ENCODE peak calls at places on chromosomes 12 and 14, in seven cellular contexts. F is choroid plexus epithelial cell, I is left lung, T is endothelial cell, R is Calu3, K is AG09319, L is transverse colon. B is an unnamed sample.

GRCh38 chr12:100671396-100672074 is 98.1 kb downstream of the GAS2L3 start:
- DNase-seq in F (no peak), I (no peak), T (no peak), R (no peak), K (no peak), L (no peak), B (no peak)

GRCh38 chr12:71399197-71399596 is 40.4 kb upstream of the LGR5 start:
- DNase-seq in F (no peak), I (no peak), T (no peak), R (no peak), K (no peak), L (no peak), B (no peak)

GRCh38 chr12:56098592-56098991 is 5.8 kb upstream of the PA2G4 start:
- DNase-seq in F (no peak), I (no peak), T (no peak), R (no peak), K (no peak), L (no peak), B (no peak)

GRCh38 chr14:40623641-40624040 is 983.0 kb upstream of the LRFN5 start:
- DNase-seq in F (no peak), I (no peak), T (no peak), R (no peak), K (no peak), L (no peak), B (no peak)

GRCh38 chr14:22836301-22837058 is at the start of gene MMP14:
- DNase-seq in F (peak; percentile 94), I (peak; percentile 77), T (peak; percentile 56), R (no peak), K (peak; percentile 86), L (peak; percentile 79), B (peak; percentile 78)

GRCh38 chr12:131368073-131369071 is 342.5 kb upstream of the SFSWAP start:
- DNase-seq in F (no peak), I (peak; percentile 22), T (no peak), R (no peak), K (no peak), L (no peak), B (no peak)

GRCh38 chr14:68215628-68216027 is 396.0 kb downstream of the RAD51B start:
- DNase-seq in F (no peak), I (no peak), T (no peak), R (no peak), K (no peak), L (no peak), B (no peak)

GRCh38 chr12:109718390-109718789 is 4.8 kb downstream of the FAM222A start:
- DNase-seq in F (no peak), I (no peak), T (no peak), R (no peak), K (no peak), L (no peak), B (no peak)

GRCh38 chr14:68551045-68551683 is 241.7 kb downstream of the ZFP36L1 start:
- DNase-seq in F (no peak), I (no peak), T (no peak), R (no peak), K (no peak), L (no peak), B (peak; percentile 18)

GRCh38 chr12:124100572-124101178 is 127.7 kb downstream of the ZNF664 start:
- DNase-seq in F (no peak), I (no peak), T (no peak), R (no peak), K (no peak), L (no peak), B (no peak)

GRCh38 chr12:86104087-86104486 is 152.1 kb downstream of the MGAT4C start:
- DNase-seq in F (no peak), I (no peak), T (no peak), R (no peak), K (no peak), L (no peak), B (peak; percentile 23)

GRCh38 chr12:33180921-33181320 is 258.7 kb downstream of the SYT10 start:
- DNase-seq in F (no peak), I (no peak), T (no peak), R (peak; percentile 29), K (no peak), L (no peak), B (peak; percentile 4)

GRCh38 chr12:79217306-79217705 is 352.7 kb downstream of the SYT1 start:
- DNase-seq in F (no peak), I (no peak), T (no peak), R (no peak), K (no peak), L (no peak), B (no peak)

GRCh38 chr12:117171499-117172162 is 18.6 kb downstream of the FBXO21 start:
- DNase-seq in F (no peak), I (no peak), T (no peak), R (no peak), K (no peak), L (no peak), B (no peak)

GRCh38 chr12:26612203-26612602 is 220.8 kb downstream of the ITPR2 start:
- DNase-seq in F (no peak), I (no peak), T (no peak), R (no peak), K (no peak), L (no peak), B (no peak)

GRCh38 chr14:104136472-104137296 is 1.7 kb upstream of the KIF26A start:
- DNase-seq in F (no peak), I (no peak), T (no peak), R (no peak), K (no peak), L (no peak), B (no peak)

GRCh38 chr12:47066278-47067048 is 13.0 kb upstream of the PCED1B start:
- DNase-seq in F (no peak), I (no peak), T (no peak), R (no peak), K (no peak), L (no peak), B (no peak)

GRCh38 chr12:85260904-85261303 is 19.1 kb upstream of the ALX1 start:
- DNase-seq in F (peak; percentile 8), I (no peak), T (no peak), R (no peak), K (no peak), L (no peak), B (no peak)

GRCh38 chr12:130258863-130259262 is 78.8 kb upstream of the PIWIL1 start:
- DNase-seq in F (no peak), I (no peak), T (no peak), R (no peak), K (no peak), L (no peak), B (no peak)

GRCh38 chr12:94616217-94616729 is 34.1 kb downstream of the TMCC3 start:
- DNase-seq in F (no peak), I (no peak), T (no peak), R (peak; percentile 45), K (no peak), L (peak; percentile 68), B (peak; percentile 69)
- TF ChIP-seq CTCF in F (no peak), I (no peak), T (no peak), R (no peak), K (no peak), L (no peak), B (no peak)

GRCh38 chr12:30457621-30458289 is 237.9 kb downstream of the IPO8 start:
- DNase-seq in F (peak; percentile 84), I (no peak), T (no peak), R (no peak), K (peak; percentile 10), L (no peak), B (peak; percentile 87)
- TF ChIP-seq CTCF in F (peak; percentile 46), I (no peak), T (peak; percentile 35), R (no peak), K (peak; percentile 31), L (no peak), B (peak; percentile 37)

GRCh38 chr14:52960627-52961026 is 9.8 kb upstream of the FERMT2 start:
- DNase-seq in F (no peak), I (no peak), T (no peak), R (peak; percentile 22), K (no peak), L (no peak), B (no peak)

DNA sequence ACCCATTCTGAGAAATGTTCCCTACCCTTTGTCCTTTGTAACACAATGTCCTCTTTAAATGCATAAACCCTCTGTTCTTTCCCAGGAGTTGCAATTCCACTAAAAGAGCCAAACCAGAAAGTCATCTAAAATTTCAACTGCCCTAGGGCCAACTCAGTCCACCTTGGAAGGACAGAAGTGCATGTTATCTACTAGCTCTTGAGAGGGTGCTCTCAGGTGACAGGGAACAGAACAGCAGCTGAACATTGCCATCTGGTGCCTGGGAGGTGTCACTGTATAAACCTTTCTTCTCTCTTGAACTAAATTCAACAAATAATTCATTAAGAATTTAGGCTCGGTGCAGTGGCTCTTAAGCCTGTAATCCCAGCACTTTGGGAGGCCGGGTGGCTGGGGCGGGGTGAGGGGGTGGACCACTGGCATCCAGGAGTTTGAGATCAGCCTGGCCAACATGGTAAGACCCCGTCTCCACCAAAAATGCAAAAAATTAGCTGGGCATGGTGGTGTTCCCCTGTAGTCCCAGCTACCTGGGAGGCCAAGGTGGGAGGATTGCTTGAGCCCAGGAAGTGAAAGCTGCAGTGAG is 10.3 kb upstream of the FERMT2 start:
- DNase-seq in F (peak; percentile 89), I (no peak), T (peak; percentile 21), R (peak; percentile 68), K (no peak), L (peak; percentile 50), B (peak; percentile 75)
- TF ChIP-seq CTCF in F (peak; percentile 86), I (peak; percentile 43), T (peak; percentile 47), R (peak; percentile 61), K (peak; percentile 50), L (peak; percentile 63), B (peak; percentile 64)

DNA sequence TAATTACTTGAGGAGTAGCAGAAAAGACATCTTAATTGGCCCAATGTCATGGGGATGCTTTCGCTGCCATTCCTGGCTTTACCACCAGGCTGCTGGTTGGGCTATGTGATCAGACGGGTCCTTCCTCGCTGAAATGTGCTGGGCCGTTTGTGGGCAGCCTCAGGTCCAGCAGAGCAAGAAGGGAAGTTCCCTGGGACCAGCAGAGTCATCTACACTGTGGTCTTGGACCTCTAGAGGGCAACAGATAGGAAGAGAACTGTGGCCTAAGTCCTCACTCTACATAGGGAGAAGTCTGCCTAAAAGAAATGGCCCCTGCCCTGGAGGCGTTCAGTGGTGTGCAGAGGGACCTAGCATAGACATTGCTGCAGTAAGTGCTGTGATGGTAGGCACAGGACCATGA is 10.9 kb downstream of the EVL start:
- DNase-seq in F (peak; percentile 38), I (peak; percentile 52), T (peak; percentile 19), R (no peak), K (no peak), L (no peak), B (peak; percentile 52)
- TF ChIP-seq CTCF in F (peak; percentile 49), I (peak; percentile 50), T (peak; percentile 56), R (no peak), K (peak; percentile 11), L (peak; percentile 36), B (no peak)

DNA sequence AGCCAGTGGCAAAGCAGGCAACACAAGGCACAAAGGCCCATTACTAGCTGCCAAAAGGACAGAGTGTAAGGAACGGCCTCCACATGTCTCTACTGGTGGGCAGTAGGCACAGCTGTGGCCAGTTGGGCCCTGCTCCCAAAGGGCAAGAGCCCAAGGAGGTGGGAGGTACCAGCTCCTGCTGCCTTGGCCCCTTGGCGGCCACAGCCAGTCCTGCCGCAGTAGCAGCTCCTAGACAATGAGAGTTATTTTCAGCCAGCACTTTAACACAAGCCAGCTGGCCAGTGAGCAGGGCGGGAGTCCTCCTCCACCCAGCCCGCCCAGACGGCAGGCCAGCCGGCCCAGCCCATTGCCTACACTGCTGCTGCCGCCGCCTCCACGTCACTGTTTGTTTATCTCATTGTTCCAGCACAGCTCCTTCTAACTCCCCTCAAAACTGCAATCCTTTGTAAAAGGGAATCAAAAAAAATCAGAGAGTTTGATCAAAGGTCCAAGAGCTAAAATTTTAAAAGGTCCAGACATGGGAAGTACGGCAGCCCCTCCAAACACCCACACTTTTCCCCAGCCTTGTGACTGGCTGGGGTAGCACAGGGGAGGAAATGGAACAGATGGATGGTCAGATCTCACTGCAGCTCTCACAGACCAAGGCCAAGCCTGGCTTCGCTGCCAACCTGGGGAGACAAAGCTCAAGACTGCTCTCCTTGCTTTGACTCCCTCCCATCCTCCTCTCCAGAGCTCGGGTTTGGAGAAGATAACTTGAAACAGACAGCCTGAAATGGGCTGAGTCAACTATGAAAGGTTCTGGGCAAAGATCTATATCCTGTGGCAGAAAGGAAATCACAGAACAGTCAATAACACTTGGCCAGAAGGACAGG is 33.5 kb downstream of the FMNL3 start:
- DNase-seq in F (peak; percentile 96), I (peak; percentile 90), T (peak; percentile 79), R (no peak), K (peak; percentile 86), L (peak; percentile 86), B (no peak)
- TF ChIP-seq CTCF in F (peak; percentile 44), I (peak; percentile 48), T (no peak), R (no peak), K (peak; percentile 31), L (peak; percentile 73), B (no peak)

B was measured in MCF 10A.